ENCODE peak calls at places on chromosomes 2 and 18, in four cellular contexts. One of them, this sample, is unnamed.

GRCh38 chr18:38307919-38308318 is 742.3 kb upstream of the CELF4 start:
- DNase-seq in aorta: no peak
- DNase-seq in stimulated activated CD4-positive, alpha-beta T cell treated with anti-CD3 and anti-CD28 coated beads, TNF-alpha, amount 100 ng/mL, for 4 hours: no peak
- DNase-seq in substantia nigra: no peak
- DNase-seq in this sample: no peak

GRCh38 chr18:63016270-63016669 is 300.9 kb downstream of the PHLPP1 start:
- DNase-seq in aorta: no peak
- DNase-seq in stimulated activated CD4-positive, alpha-beta T cell treated with anti-CD3 and anti-CD28 coated beads, TNF-alpha, amount 100 ng/mL, for 4 hours: peak; percentile 15
- DNase-seq in substantia nigra: no peak
- DNase-seq in this sample: peak; percentile 51

GRCh38 chr2:239157766-239158165 is 243.1 kb downstream of the HDAC4 start:
- DNase-seq in aorta: peak; percentile 38
- DNase-seq in stimulated activated CD4-positive, alpha-beta T cell treated with anti-CD3 and anti-CD28 coated beads, TNF-alpha, amount 100 ng/mL, for 4 hours: no peak
- DNase-seq in substantia nigra: no peak
- DNase-seq in this sample: no peak

GRCh38 chr18:10164241-10165160 is 250.7 kb downstream of the VAPA start:
- DNase-seq in aorta: no peak
- DNase-seq in stimulated activated CD4-positive, alpha-beta T cell treated with anti-CD3 and anti-CD28 coated beads, TNF-alpha, amount 100 ng/mL, for 4 hours: no peak
- DNase-seq in substantia nigra: no peak
- DNase-seq in this sample: no peak

GRCh38 chr2:869357-869871 is 81.2 kb upstream of the SNTG2 start:
- DNase-seq in aorta: no peak
- DNase-seq in stimulated activated CD4-positive, alpha-beta T cell treated with anti-CD3 and anti-CD28 coated beads, TNF-alpha, amount 100 ng/mL, for 4 hours: no peak
- DNase-seq in substantia nigra: no peak
- DNase-seq in this sample: no peak

GRCh38 chr2:191038241-191038725 is 24.3 kb upstream of the STAT1 start:
- DNase-seq in aorta: no peak
- DNase-seq in stimulated activated CD4-positive, alpha-beta T cell treated with anti-CD3 and anti-CD28 coated beads, TNF-alpha, amount 100 ng/mL, for 4 hours: no peak
- DNase-seq in substantia nigra: no peak
- DNase-seq in this sample: no peak

GRCh38 chr2:44802409-44803099 is 138.9 kb upstream of the SIX3 start:
- DNase-seq in aorta: no peak
- DNase-seq in stimulated activated CD4-positive, alpha-beta T cell treated with anti-CD3 and anti-CD28 coated beads, TNF-alpha, amount 100 ng/mL, for 4 hours: no peak
- DNase-seq in substantia nigra: no peak
- DNase-seq in this sample: no peak

GRCh38 chr2:203625712-203626111 is 80.7 kb upstream of the CD28 start:
- DNase-seq in aorta: no peak
- DNase-seq in stimulated activated CD4-positive, alpha-beta T cell treated with anti-CD3 and anti-CD28 coated beads, TNF-alpha, amount 100 ng/mL, for 4 hours: no peak
- DNase-seq in substantia nigra: no peak
- DNase-seq in this sample: no peak

GRCh38 chr2:190970872-190971506 is 43.0 kb downstream of the STAT1 start:
- DNase-seq in aorta: no peak
- DNase-seq in stimulated activated CD4-positive, alpha-beta T cell treated with anti-CD3 and anti-CD28 coated beads, TNF-alpha, amount 100 ng/mL, for 4 hours: no peak
- DNase-seq in substantia nigra: no peak
- DNase-seq in this sample: no peak

GRCh38 chr2:201347154-201347553 is 10.0 kb downstream of the FLACC1 start:
- DNase-seq in aorta: no peak
- DNase-seq in stimulated activated CD4-positive, alpha-beta T cell treated with anti-CD3 and anti-CD28 coated beads, TNF-alpha, amount 100 ng/mL, for 4 hours: no peak
- DNase-seq in substantia nigra: no peak
- DNase-seq in this sample: no peak

GRCh38 chr2:202104286-202104870 is 31.3 kb downstream of the KIAA2012 start:
- DNase-seq in aorta: peak; percentile 65
- DNase-seq in stimulated activated CD4-positive, alpha-beta T cell treated with anti-CD3 and anti-CD28 coated beads, TNF-alpha, amount 100 ng/mL, for 4 hours: no peak
- DNase-seq in substantia nigra: no peak
- DNase-seq in this sample: no peak

GRCh38 chr2:157468931-157469708 is 25.2 kb upstream of the CYTIP start:
- DNase-seq in aorta: no peak
- DNase-seq in stimulated activated CD4-positive, alpha-beta T cell treated with anti-CD3 and anti-CD28 coated beads, TNF-alpha, amount 100 ng/mL, for 4 hours: no peak
- DNase-seq in substantia nigra: no peak
- DNase-seq in this sample: no peak

GRCh38 chr18:9242987-9243386 is 91.6 kb upstream of the TWSG1 start:
- DNase-seq in aorta: no peak
- DNase-seq in stimulated activated CD4-positive, alpha-beta T cell treated with anti-CD3 and anti-CD28 coated beads, TNF-alpha, amount 100 ng/mL, for 4 hours: no peak
- DNase-seq in substantia nigra: no peak
- DNase-seq in this sample: no peak

GRCh38 chr2:15560404-15560987 is 638 bp downstream of the NBAS start:
- DNase-seq in aorta: no peak
- DNase-seq in stimulated activated CD4-positive, alpha-beta T cell treated with anti-CD3 and anti-CD28 coated beads, TNF-alpha, amount 100 ng/mL, for 4 hours: no peak
- DNase-seq in substantia nigra: no peak
- DNase-seq in this sample: peak; percentile 48

GRCh38 chr2:180722551-180723239 is 257.7 kb upstream of the UBE2E3 start:
- DNase-seq in aorta: no peak
- DNase-seq in stimulated activated CD4-positive, alpha-beta T cell treated with anti-CD3 and anti-CD28 coated beads, TNF-alpha, amount 100 ng/mL, for 4 hours: no peak
- DNase-seq in substantia nigra: no peak
- DNase-seq in this sample: no peak

This sample was measured in nucleus accumbens.